ENCODE peak calls at places on chromosomes 11 and 22, in ten cellular contexts. One of them, this sample, is unnamed.

GRCh38 chr11:1807628-1807995 is 27.2 kb upstream of the SYT8 start:
- DNase-seq in pancreas: no peak
- DNase-seq in endothelial cell: no peak
- DNase-seq in cardiac muscle cell: no peak
- DNase-seq in RWPE1: no peak
- DNase-seq in GM12865: no peak
- DNase-seq in HFFc6: no peak
- DNase-seq in GM23338: peak; percentile 62
- DNase-seq in WTC11: no peak
- DNase-seq in colonic mucosa: no peak
- DNase-seq in this sample: no peak

GRCh38 chr11:32884770-32885384 is 7.7 kb upstream of the QSER1 start:
- DNase-seq in endothelial cell: no peak
- DNase-seq in GM23338: peak; percentile 60
- DNase-seq in WTC11: no peak
- DNase-seq in colonic mucosa: no peak
- DNase-seq in pancreas: no peak
- DNase-seq in HFFc6: peak; percentile 5
- DNase-seq in cardiac muscle cell: peak; percentile 9
- DNase-seq in GM12865: peak; percentile 41
- DNase-seq in RWPE1: no peak
- DNase-seq in this sample: no peak

GRCh38 chr22:48566741-48567140 is 1260.9 kb downstream of the BRD1 start:
- DNase-seq in pancreas: no peak
- DNase-seq in WTC11: no peak
- DNase-seq in GM12865: no peak
- DNase-seq in cardiac muscle cell: no peak
- DNase-seq in endothelial cell: no peak
- DNase-seq in colonic mucosa: no peak
- DNase-seq in GM23338: no peak
- DNase-seq in RWPE1: no peak
- DNase-seq in HFFc6: no peak
- DNase-seq in this sample: no peak

GRCh38 chr11:109123811-109124787 is 297.9 kb upstream of the C11orf87 start:
- DNase-seq in GM23338: peak; percentile 54
- DNase-seq in colonic mucosa: no peak
- DNase-seq in GM12865: no peak
- DNase-seq in cardiac muscle cell: peak; percentile 24
- DNase-seq in pancreas: peak; percentile 34
- DNase-seq in RWPE1: no peak
- DNase-seq in HFFc6: no peak
- DNase-seq in endothelial cell: no peak
- DNase-seq in WTC11: peak; percentile 56
- DNase-seq in this sample: no peak

GRCh38 chr11:84993386-84993785 is 633.8 kb downstream of the DLG2 start:
- DNase-seq in GM23338: peak; percentile 75
- DNase-seq in WTC11: peak; percentile 45
- DNase-seq in pancreas: no peak
- DNase-seq in HFFc6: no peak
- DNase-seq in colonic mucosa: peak; percentile 18
- DNase-seq in endothelial cell: peak; percentile 24
- DNase-seq in cardiac muscle cell: no peak
- DNase-seq in GM12865: peak; percentile 27
- DNase-seq in RWPE1: no peak
- DNase-seq in this sample: no peak

GRCh38 chr11:61918251-61919112 is 1.1 kb upstream of the RAB3IL1 start:
- DNase-seq in endothelial cell: no peak
- DNase-seq in GM23338: no peak
- DNase-seq in RWPE1: no peak
- DNase-seq in pancreas: no peak
- DNase-seq in cardiac muscle cell: no peak
- DNase-seq in colonic mucosa: peak; percentile 29
- DNase-seq in GM12865: no peak
- DNase-seq in WTC11: no peak
- DNase-seq in HFFc6: no peak
- DNase-seq in this sample: peak; percentile 22

GRCh38 chr11:358129-358805 is 11.0 kb upstream of the B4GALNT4 start:
- DNase-seq in GM12865: no peak
- DNase-seq in cardiac muscle cell: no peak
- DNase-seq in RWPE1: no peak
- DNase-seq in colonic mucosa: no peak
- DNase-seq in endothelial cell: no peak
- DNase-seq in HFFc6: no peak
- DNase-seq in GM23338: no peak
- DNase-seq in WTC11: no peak
- DNase-seq in pancreas: no peak
- DNase-seq in this sample: no peak

GRCh38 chr11:35717043-35717442 is 54.5 kb downstream of the TRIM44 start:
- DNase-seq in RWPE1: no peak
- DNase-seq in WTC11: peak; percentile 35
- DNase-seq in GM12865: peak; percentile 18
- DNase-seq in endothelial cell: no peak
- DNase-seq in cardiac muscle cell: peak; percentile 30
- DNase-seq in colonic mucosa: no peak
- DNase-seq in HFFc6: no peak
- DNase-seq in GM23338: peak; percentile 70
- DNase-seq in pancreas: no peak
- DNase-seq in this sample: no peak

GRCh38 chr11:69014084-69014935 is 1.3 kb upstream of the MRGPRF start:
- DNase-seq in WTC11: no peak
- DNase-seq in pancreas: no peak
- DNase-seq in HFFc6: no peak
- DNase-seq in GM23338: peak; percentile 36
- DNase-seq in colonic mucosa: peak; percentile 49
- DNase-seq in GM12865: no peak
- DNase-seq in endothelial cell: no peak
- DNase-seq in cardiac muscle cell: peak; percentile 50
- DNase-seq in RWPE1: no peak
- DNase-seq in this sample: no peak

GRCh38 chr11:22666700-22667439 is 459 bp downstream of the GAS2 start:
- DNase-seq in colonic mucosa: peak; percentile 21
- DNase-seq in RWPE1: no peak
- DNase-seq in WTC11: peak; percentile 77
- DNase-seq in endothelial cell: peak; percentile 55
- DNase-seq in HFFc6: no peak
- DNase-seq in GM23338: peak; percentile 84
- DNase-seq in cardiac muscle cell: peak; percentile 76
- DNase-seq in pancreas: peak; percentile 89
- DNase-seq in GM12865: peak; percentile 21
- DNase-seq in this sample: peak; percentile 70
- TF ChIP-seq CTCF in colonic mucosa: no peak
- TF ChIP-seq CTCF in RWPE1: no peak
- TF ChIP-seq CTCF in WTC11: no peak
- TF ChIP-seq CTCF in endothelial cell: no peak
- TF ChIP-seq CTCF in HFFc6: no peak
- TF ChIP-seq CTCF in GM23338: no peak
- TF ChIP-seq CTCF in cardiac muscle cell: no peak
- TF ChIP-seq CTCF in pancreas: no peak
- TF ChIP-seq CTCF in GM12865: no peak
- TF ChIP-seq CTCF in this sample: no peak

GRCh38 chr11:15115686-15116085 is 963 bp downstream of the INSC start:
- DNase-seq in GM12865: no peak
- DNase-seq in cardiac muscle cell: no peak
- DNase-seq in endothelial cell: no peak
- DNase-seq in pancreas: no peak
- DNase-seq in GM23338: no peak
- DNase-seq in RWPE1: no peak
- DNase-seq in HFFc6: no peak
- DNase-seq in WTC11: no peak
- DNase-seq in colonic mucosa: no peak
- DNase-seq in this sample: no peak

GRCh38 chr11:15113381-15113780 is 1.3 kb upstream of the INSC start:
- DNase-seq in WTC11: no peak
- DNase-seq in endothelial cell: no peak
- DNase-seq in RWPE1: no peak
- DNase-seq in GM23338: no peak
- DNase-seq in colonic mucosa: no peak
- DNase-seq in pancreas: no peak
- DNase-seq in cardiac muscle cell: no peak
- DNase-seq in HFFc6: no peak
- DNase-seq in GM12865: peak; percentile 89
- DNase-seq in this sample: no peak

GRCh38 chr11:15117751-15118150 is 3.0 kb downstream of the INSC start:
- DNase-seq in WTC11: no peak
- DNase-seq in endothelial cell: no peak
- DNase-seq in HFFc6: no peak
- DNase-seq in cardiac muscle cell: no peak
- DNase-seq in GM23338: no peak
- DNase-seq in RWPE1: no peak
- DNase-seq in pancreas: no peak
- DNase-seq in GM12865: no peak
- DNase-seq in colonic mucosa: no peak
- DNase-seq in this sample: no peak

GRCh38 chr11:15111215-15111614 is 3.5 kb upstream of the INSC start:
- DNase-seq in HFFc6: no peak
- DNase-seq in WTC11: no peak
- DNase-seq in cardiac muscle cell: no peak
- DNase-seq in GM12865: no peak
- DNase-seq in GM23338: no peak
- DNase-seq in colonic mucosa: no peak
- DNase-seq in pancreas: no peak
- DNase-seq in endothelial cell: no peak
- DNase-seq in RWPE1: no peak
- DNase-seq in this sample: no peak

DNA sequence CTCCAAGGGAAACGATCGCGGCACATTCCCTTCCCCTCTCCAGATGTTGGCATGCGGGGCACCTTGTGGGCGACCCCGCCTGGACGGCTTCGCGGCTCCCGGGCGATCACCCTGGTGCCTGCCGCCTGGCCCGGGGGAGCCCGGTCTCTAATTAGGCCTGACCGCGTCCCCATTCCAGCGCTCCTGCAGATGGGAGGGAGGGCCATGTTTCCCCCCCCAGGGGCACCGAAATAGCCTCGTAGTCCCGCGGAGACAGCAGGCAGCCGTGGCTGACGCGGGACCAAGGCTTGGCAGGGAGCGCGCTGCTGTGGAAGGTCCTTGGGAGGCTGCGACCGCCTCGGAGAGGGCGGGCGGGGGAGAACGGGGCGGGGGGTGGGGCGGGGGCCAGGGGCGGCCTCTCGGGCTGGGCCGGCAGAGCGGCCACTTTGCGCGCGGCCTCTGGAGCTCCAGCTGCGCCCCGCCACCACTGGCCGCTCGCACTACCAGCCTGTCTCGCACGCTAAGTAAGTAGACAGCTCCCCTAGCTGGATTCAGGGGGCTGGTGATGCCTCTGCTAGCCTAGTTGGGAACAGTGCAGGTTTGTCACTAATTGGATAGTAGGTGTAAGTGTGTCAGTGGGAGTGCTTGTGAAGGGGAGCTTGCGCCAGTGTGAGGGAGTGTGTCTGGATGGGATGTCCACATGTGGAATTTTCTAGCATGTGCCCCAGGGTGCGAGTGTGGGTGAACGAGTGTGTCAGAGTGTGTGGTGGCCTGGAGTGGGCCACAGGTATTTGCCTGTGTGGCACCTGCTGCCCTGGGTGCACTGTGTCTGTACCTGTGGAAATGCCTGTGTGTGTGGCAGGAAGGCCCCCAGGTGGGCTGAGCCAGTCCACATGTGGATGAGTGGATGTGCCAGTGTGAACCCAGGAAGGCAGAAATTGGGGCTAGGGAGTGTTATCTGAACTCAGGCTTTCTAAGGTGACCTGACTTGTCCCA is at the start of gene INSC:
- DNase-seq in GM23338: peak; percentile 74
- DNase-seq in colonic mucosa: no peak
- DNase-seq in WTC11: peak; percentile 42
- DNase-seq in GM12865: no peak
- DNase-seq in RWPE1: no peak
- DNase-seq in HFFc6: no peak
- DNase-seq in cardiac muscle cell: peak; percentile 65
- DNase-seq in endothelial cell: peak; percentile 20
- DNase-seq in pancreas: peak; percentile 59
- DNase-seq in this sample: no peak
- TF ChIP-seq CTCF in GM23338: no peak
- TF ChIP-seq CTCF in colonic mucosa: no peak
- TF ChIP-seq CTCF in WTC11: no peak
- TF ChIP-seq CTCF in GM12865: no peak
- TF ChIP-seq CTCF in RWPE1: no peak
- TF ChIP-seq CTCF in HFFc6: no peak
- TF ChIP-seq CTCF in cardiac muscle cell: no peak
- TF ChIP-seq CTCF in endothelial cell: no peak
- TF ChIP-seq CTCF in pancreas: no peak
- TF ChIP-seq CTCF in this sample: no peak

DNA sequence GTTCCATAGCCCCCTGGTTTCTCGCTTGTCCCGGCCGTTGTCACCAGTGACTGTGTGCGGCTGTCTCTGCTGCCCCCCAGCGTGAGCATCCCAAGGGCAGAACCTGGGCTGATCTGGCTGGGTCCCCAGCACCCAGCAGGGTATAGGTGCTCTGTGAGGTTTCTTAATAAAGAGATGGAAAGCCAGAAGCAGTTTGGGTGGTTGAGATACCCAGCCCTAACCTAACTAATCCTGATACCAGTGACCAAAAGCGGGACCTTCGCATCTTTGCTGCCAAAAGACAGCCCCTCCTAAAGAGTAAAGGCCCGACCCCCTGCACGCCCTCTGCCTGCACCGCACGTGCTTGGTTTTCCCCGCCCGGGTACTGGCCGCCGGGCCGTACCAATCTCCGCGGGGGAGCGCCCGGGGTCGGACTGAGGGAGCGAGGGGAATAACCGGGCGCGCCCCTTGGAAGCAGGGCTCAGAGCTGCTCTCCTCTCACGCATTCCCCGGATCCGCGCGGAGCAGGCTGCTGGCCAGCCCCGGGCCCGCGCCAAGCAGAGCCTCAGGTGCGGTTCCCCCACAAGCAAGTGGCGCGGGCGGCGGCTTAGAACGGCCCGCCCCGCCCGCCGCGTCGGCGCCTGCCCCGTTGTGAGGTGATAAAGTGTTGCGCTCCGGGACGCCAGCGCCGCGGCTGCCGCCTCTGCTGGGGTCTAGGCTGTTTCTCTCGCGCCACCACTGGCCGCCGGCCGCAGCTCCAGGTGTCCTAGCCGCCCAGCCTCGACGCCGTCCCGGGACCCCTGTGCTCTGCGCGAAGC is at the start of gene DGAT2:
- DNase-seq in RWPE1: peak; percentile 79
- DNase-seq in GM12865: peak; percentile 92
- DNase-seq in cardiac muscle cell: peak; percentile 95
- DNase-seq in endothelial cell: peak; percentile 71
- DNase-seq in pancreas: peak; percentile 88
- DNase-seq in WTC11: peak; percentile 67
- DNase-seq in HFFc6: no peak
- DNase-seq in colonic mucosa: peak; percentile 78
- DNase-seq in GM23338: peak; percentile 79
- DNase-seq in this sample: peak; percentile 92
- TF ChIP-seq CTCF in RWPE1: peak; percentile 20
- TF ChIP-seq CTCF in GM12865: peak; percentile 35
- TF ChIP-seq CTCF in cardiac muscle cell: peak; percentile 12
- TF ChIP-seq CTCF in endothelial cell: no peak
- TF ChIP-seq CTCF in pancreas: no peak
- TF ChIP-seq CTCF in WTC11: no peak
- TF ChIP-seq CTCF in HFFc6: no peak
- TF ChIP-seq CTCF in colonic mucosa: no peak
- TF ChIP-seq CTCF in GM23338: peak; percentile 45
- TF ChIP-seq CTCF in this sample: peak; percentile 14

DNA sequence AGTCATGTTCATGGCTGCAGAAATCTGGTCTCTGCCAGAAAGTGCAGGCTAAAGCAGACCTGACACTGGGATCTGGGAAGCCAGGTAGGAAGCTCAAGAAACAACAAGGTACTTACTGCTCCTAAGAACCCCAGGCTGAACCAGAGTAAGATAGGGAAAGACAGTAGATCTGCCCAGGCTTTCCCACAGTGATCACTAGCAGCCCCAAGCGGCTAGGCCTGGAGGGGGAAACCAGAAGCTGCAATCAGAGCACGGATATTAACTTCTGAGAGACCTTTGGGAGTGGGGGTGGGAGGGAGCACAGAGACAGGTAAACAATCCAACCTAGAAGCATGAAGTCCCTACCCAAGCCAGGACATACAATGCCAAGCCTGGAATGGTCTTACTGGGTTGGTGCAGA is 135.2 kb upstream of the C11orf58 start:
- DNase-seq in endothelial cell: no peak
- DNase-seq in GM23338: peak; percentile 23
- DNase-seq in colonic mucosa: no peak
- DNase-seq in pancreas: no peak
- DNase-seq in HFFc6: no peak
- DNase-seq in GM12865: no peak
- DNase-seq in WTC11: peak; percentile 19
- DNase-seq in RWPE1: no peak
- DNase-seq in cardiac muscle cell: no peak
- DNase-seq in this sample: peak; percentile 6
- TF ChIP-seq CTCF in endothelial cell: no peak
- TF ChIP-seq CTCF in GM23338: no peak
- TF ChIP-seq CTCF in colonic mucosa: no peak
- TF ChIP-seq CTCF in pancreas: no peak
- TF ChIP-seq CTCF in HFFc6: no peak
- TF ChIP-seq CTCF in GM12865: no peak
- TF ChIP-seq CTCF in WTC11: no peak
- TF ChIP-seq CTCF in RWPE1: no peak
- TF ChIP-seq CTCF in cardiac muscle cell: no peak
- TF ChIP-seq CTCF in this sample: no peak